ENCODE peak calls at places on chromosomes 2 and 18, in six cellular contexts. S, Q, G, I, T and K are unnamed samples.

GRCh38 chr2:165637396-165637795 is 156.7 kb downstream of the GALNT3 start:
- DNase-seq in S (no peak), Q (no peak), G (no peak), I (no peak), T (no peak), K (no peak)

GRCh38 chr2:156538083-156538504 is 101.9 kb downstream of the GPD2 start:
- DNase-seq in S (no peak), Q (no peak), G (no peak), I (no peak), T (no peak), K (no peak)

GRCh38 chr2:52034706-52035105 is 1002.8 kb upstream of the NRXN1 start:
- DNase-seq in S (no peak), Q (no peak), G (no peak), I (no peak), T (no peak), K (no peak)

GRCh38 chr18:76495435-76496199 is 575 bp upstream of the ZNF516 start:
- DNase-seq in S (peak; percentile 38), Q (peak; percentile 69), G (peak; percentile 55), I (peak; percentile 63), T (peak; percentile 62), K (peak; percentile 66)

GRCh38 chr18:32405588-32405987 is 65.1 kb downstream of the GAREM1 start:
- DNase-seq in S (no peak), Q (no peak), G (no peak), I (no peak), T (no peak), K (no peak)

GRCh38 chr18:4672152-4672551 is 217.0 kb upstream of the DLGAP1 start:
- DNase-seq in S (no peak), Q (no peak), G (no peak), I (no peak), T (no peak), K (no peak)

GRCh38 chr18:38796762-38797161 is 1231.2 kb upstream of the CELF4 start:
- DNase-seq in S (no peak), Q (no peak), G (no peak), I (no peak), T (no peak), K (no peak)

GRCh38 chr2:220394433-220394832 is 767.0 kb downstream of the SLC4A3 start:
- DNase-seq in S (peak; percentile 25), Q (peak; percentile 41), G (no peak), I (peak; percentile 21), T (no peak), K (no peak)

GRCh38 chr18:7898181-7898580 is 331.1 kb downstream of the PTPRM start:
- DNase-seq in S (no peak), Q (no peak), G (no peak), I (no peak), T (no peak), K (no peak)

GRCh38 chr18:56575819-56576663 is 62.4 kb downstream of the TXNL1 start:
- DNase-seq in S (peak; percentile 56), Q (peak; percentile 70), G (no peak), I (no peak), T (no peak), K (peak; percentile 49)

GRCh38 chr2:55420244-55420713 is 623 bp upstream of the CCDC88A start:
- DNase-seq in S (no peak), Q (no peak), G (no peak), I (no peak), T (no peak), K (no peak)

GRCh38 chr2:182616471-182617393 is 99.3 kb upstream of the DNAJC10 start:
- DNase-seq in S (no peak), Q (no peak), G (no peak), I (no peak), T (no peak), K (no peak)

GRCh38 chr18:463442-464310 is 36.8 kb downstream of the COLEC12 start:
- DNase-seq in S (no peak), Q (no peak), G (no peak), I (no peak), T (peak; percentile 44), K (no peak)

GRCh38 chr2:23118313-23118712 is 266.7 kb upstream of the KLHL29 start:
- DNase-seq in S (no peak), Q (no peak), G (no peak), I (no peak), T (no peak), K (no peak)

GRCh38 chr2:199382091-199382490 is 75.6 kb downstream of the SATB2 start:
- DNase-seq in S (no peak), Q (no peak), G (no peak), I (no peak), T (no peak), K (no peak)

GRCh38 chr2:1736997-1737480 is 7.3 kb downstream of the PXDN start:
- DNase-seq in S (no peak), Q (no peak), G (peak; percentile 15), I (peak; percentile 4), T (no peak), K (no peak)

GRCh38 chr2:172931923-172932520 is 143.6 kb upstream of the MAP3K20 start:
- DNase-seq in S (peak; percentile 79), Q (peak; percentile 87), G (peak; percentile 63), I (peak; percentile 86), T (peak; percentile 64), K (no peak)

GRCh38 chr2:31088516-31089195 is 49.6 kb downstream of the GALNT14 start:
- DNase-seq in S (no peak), Q (no peak), G (no peak), I (no peak), T (no peak), K (no peak)

GRCh38 chr2:150783015-150783414 is 295.5 kb upstream of the RND3 start:
- DNase-seq in S (no peak), Q (no peak), G (no peak), I (no peak), T (no peak), K (no peak)

GRCh38 chr2:190789074-190790004 is 91.3 kb upstream of the GLS start:
- DNase-seq in S (no peak), Q (no peak), G (no peak), I (no peak), T (no peak), K (no peak)

GRCh38 chr2:208046686-208047085 is 21.4 kb upstream of the PLEKHM3 start:
- DNase-seq in S (no peak), Q (no peak), G (no peak), I (no peak), T (no peak), K (no peak)

GRCh38 chr2:231672617-231673347 is 35.5 kb upstream of the PTMA start:
- DNase-seq in S (peak; percentile 73), Q (peak; percentile 81), G (peak; percentile 89), I (no peak), T (no peak), K (peak; percentile 90)
- TF ChIP-seq CTCF in S (peak; percentile 21), Q (peak; percentile 35), G (peak; percentile 33), I (no peak), T (no peak), K (no peak)

DNA sequence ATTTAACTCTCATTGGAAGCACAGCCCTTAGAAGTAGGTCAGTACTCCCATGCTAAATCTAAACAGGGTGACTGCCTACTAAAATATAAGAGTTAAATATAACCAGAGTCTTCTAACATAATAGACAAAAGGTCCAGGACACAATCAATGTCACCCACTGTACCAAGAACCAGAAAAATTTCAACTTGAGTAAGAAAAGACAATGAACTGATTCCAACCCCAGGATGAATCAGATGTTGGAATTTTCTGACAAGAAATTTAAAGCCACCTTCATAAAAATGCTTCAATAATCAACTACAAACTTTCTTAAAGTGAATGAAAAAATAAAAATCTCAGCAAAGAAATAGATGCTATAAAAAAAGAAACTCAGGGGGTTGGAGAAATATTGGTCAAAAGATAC is 71.3 kb upstream of the NPAS2 start:
- DNase-seq in S (no peak), Q (no peak), G (no peak), I (no peak), T (no peak), K (no peak)
- H3K4me1 ChIP-seq in S (peaks cover 27% of the 10 kb centered on the region), Q (peaks cover 9% of the 10 kb centered on the region), G (no peaks in the 10 kb centered on the region), I (no peaks in the 10 kb centered on the region), T (peaks cover 8% of the 10 kb centered on the region), K (no peaks in the 10 kb centered on the region)

DNA sequence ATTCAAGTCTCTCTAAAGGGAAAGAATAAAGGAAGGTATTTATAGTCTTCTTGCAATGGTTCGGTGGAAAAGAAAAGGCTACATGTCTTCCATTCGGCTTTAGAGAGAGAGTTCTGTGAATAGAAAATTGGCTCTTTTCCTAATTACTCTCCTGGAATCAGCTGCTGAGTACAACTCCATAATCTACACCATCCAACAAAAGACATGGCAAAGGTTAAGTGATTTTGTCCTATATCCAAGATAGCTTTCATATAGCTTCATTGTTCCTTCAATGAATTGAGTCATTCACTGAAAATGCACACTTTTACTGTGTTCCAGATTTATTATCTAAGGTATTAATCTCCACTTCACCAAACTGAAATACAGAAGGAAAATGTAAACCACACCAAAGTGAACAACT is 514.5 kb downstream of the LRRTM4 start:
- DNase-seq in S (no peak), Q (no peak), G (no peak), I (no peak), T (no peak), K (no peak)
- TF ChIP-seq CTCF in S (no peak), Q (no peak), G (no peak), I (no peak), T (no peak), K (no peak)

GRCh38 chr2:158098171-158098570 is 3.5 kb upstream of the UPP2 start:
- DNase-seq in S (no peak), Q (no peak), G (no peak), I (no peak), T (no peak), K (no peak)
- H3K4me1 ChIP-seq in S (no peaks in the 10 kb centered on the region), Q (peaks cover 7% of the 10 kb centered on the region), G (no peaks in the 10 kb centered on the region), I (no peaks in the 10 kb centered on the region), T (no peaks in the 10 kb centered on the region), K (peaks cover 9% of the 10 kb centered on the region)

GRCh38 chr18:60090170-60090569 is 190.4 kb downstream of the PMAIP1 start:
- DNase-seq in S (no peak), Q (peak; percentile 19), G (no peak), I (peak; percentile 22), T (no peak), K (no peak)
- TF ChIP-seq CTCF in S (no peak), Q (peak; percentile 20), G (no peak), I (peak; percentile 18), T (no peak), K (no peak)

DNA sequence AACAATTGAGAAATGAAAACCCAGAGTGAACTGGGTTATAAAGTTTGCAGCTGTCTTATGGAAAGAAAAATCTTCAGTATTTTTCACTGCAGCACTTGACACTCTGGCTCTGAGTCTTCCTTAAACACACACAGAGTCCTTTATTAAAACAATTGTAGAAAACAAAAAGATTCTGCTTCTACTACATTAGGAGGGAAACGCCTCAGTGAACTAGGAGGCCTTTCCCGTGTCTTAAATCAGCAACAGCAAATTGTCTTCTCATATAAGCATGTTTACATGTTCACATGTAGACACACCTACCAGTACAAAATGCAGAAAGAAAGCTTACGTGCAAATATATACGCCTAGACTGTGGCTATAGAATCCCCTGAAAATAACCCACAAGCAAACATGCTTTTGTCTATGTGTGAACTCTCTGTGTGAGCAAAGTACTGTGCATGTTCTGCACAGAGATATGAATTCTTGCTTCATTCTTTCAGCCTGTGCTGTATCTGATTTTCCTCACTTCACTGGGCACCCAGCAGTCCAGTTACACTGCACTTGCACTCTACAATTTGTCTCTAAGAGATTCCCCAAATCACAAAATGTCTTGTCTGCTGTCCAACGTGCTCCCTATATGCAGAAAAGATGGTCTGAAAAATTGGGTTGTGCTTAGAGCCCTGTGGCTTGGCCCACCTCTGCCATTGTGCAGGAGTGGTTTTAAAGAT is 24.5 kb downstream of the ZEB2 start:
- DNase-seq in S (no peak), Q (no peak), G (no peak), I (no peak), T (no peak), K (no peak)
- H3K4me1 ChIP-seq in S (peaks cover 51% of the 10 kb centered on the region), Q (no peaks in the 10 kb centered on the region), G (no peaks in the 10 kb centered on the region), I (peaks cover 36% of the 10 kb centered on the region), T (peaks cover 24% of the 10 kb centered on the region), K (peaks cover 5% of the 10 kb centered on the region)